ENCODE peak calls at places on chromosome 6, in six cellular contexts. S, U, X, R, V and B are unnamed samples. For H3K27me3 and H3K4me1, the result is how much of the 10 kb centered on the place peaks cover.

GRCh38 chr6:144778773-144779531 is 493.8 kb downstream of the UTRN start:
- DNase-seq in X (no peak), S (no peak), U (no peak), V (no peak), R (no peak), B (peak)

GRCh38 chr6:112310439-112311154 is 36.5 kb upstream of the RFPL4B start:
- DNase-seq in V (no peak), R (no peak), S (no peak), X (no peak), U (no peak), B (no peak)

GRCh38 chr6:56021943-56022342 is 146.6 kb upstream of the BMP5 start:
- DNase-seq in S (no peak), U (peak), V (no peak), R (no peak), X (no peak), B (no peak)

GRCh38 chr6:37242429-37243052 is 15.0 kb upstream of the TBC1D22B start:
- DNase-seq in V (peak), X (peak), U (peak), S (no peak), R (no peak), B (no peak)

GRCh38 chr6:28220164-28221133 is 4.6 kb upstream of the ZSCAN9 start:
- DNase-seq in V (no peak), X (no peak), U (no peak), S (no peak), R (no peak), B (no peak)

GRCh38 chr6:105430685-105431084 is 27.8 kb upstream of the PREP start:
- DNase-seq in U (no peak), S (no peak), V (no peak), X (no peak), R (no peak), B (no peak)

GRCh38 chr6:48032156-48032555 is 78.8 kb downstream of the PTCHD4 start:
- DNase-seq in U (no peak), S (no peak), R (no peak), X (no peak), V (no peak), B (no peak)

GRCh38 chr6:24721461-24722215 is 2.7 kb upstream of the C6orf62 start:
- DNase-seq in R (peak), U (no peak), X (no peak), V (peak), S (peak), B (peak)

GRCh38 chr6:134551245-134551960 is 233.5 kb upstream of the SGK1 start:
- DNase-seq in S (no peak), X (no peak), R (no peak), V (no peak), U (peak), B (no peak)

GRCh38 chr6:43391448-43392031 is 22.1 kb upstream of the ZNF318 start:
- DNase-seq in R (no peak), V (no peak), S (no peak), X (no peak), U (no peak), B (no peak)

GRCh38 chr6:39402239-39402751 is 79.8 kb upstream of the KCNK16 start:
- DNase-seq in X (no peak), V (no peak), R (no peak), U (no peak), S (no peak), B (no peak)

GRCh38 chr6:150001295-150001990 is 23.9 kb downstream of the RAET1L start:
- DNase-seq in V (no peak), U (no peak), X (no peak), R (no peak), S (no peak), B (no peak)

GRCh38 chr6:53342210-53342609 is 6.5 kb downstream of the ELOVL5 start:
- DNase-seq in S (no peak), X (no peak), R (no peak), U (no peak), V (no peak), B (no peak)

GRCh38 chr6:145752638-145753037 is 17.3 kb upstream of the EPM2A start:
- DNase-seq in V (no peak), R (no peak), X (no peak), U (no peak), S (no peak), B (no peak)

GRCh38 chr6:116405663-116406329 is 35.0 kb downstream of the DSE start:
- DNase-seq in S (no peak), U (peak), V (no peak), X (no peak), R (peak), B (no peak)

DNA sequence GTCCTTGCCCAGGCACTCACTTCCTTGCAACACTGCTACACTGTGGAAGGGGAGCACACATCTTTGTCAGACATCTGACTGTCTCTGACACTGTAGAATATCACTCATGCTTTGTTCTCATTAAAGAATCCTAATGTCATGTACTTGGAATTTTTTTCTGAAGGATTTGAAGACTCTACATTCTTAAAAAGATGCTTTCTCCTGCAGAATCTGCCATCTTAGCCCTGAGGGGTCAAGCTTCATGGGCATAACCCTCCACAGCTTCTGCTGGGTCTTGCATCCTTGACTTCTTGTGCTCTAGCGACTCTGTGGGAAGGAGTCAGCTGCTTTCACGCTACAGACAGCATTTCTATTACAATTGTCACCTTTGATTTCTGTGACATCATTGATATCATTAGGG is 417.2 kb downstream of the QKI start:
- DNase-seq in S (no peak), V (no peak), X (no peak), R (no peak), U (no peak), B (no peak)
- H3K27me3 ChIP-seq in S (under half), V (under half), X (under half), R (under half), U (under half), B (under half)

DNA sequence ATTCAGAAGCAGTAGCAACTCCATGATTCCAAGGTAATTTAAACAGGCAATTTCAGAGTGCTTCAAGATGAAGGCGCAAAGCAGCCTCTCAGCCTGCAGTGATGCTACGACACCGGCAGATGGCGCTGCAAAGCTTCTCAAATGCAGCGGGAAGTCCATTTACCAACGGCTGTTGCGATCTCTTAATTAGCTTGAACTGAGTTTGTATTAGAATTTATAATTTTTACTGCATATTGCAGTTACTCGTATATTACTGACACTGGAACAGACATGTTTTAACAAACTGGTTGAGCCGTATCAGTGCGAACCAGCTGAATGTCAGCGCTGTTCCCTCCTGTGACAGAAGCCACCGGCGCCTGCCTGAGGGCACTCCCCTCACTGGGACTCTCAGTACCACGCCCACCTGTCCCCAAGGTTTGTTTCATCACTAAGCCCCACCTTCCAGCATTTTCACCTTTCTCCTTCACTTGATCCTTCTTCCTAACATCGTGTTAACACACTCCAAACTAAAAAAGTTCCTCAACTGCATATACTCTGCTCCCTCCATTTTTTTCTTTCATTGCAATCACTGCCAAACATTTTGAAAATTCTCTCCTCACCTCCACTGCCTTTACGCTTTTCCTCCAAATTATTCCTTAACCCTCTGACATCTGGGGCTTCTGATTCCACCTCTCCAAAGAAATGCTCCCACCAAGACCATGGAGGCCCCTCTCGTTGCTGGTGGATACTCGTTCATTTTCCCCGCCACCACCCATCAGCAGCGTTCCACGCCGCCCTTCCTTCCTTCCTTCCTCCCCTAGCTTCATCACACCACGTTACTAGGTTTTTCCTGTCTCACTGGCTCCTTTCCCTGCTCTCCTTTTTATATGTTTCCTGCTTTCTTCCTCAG is 14.5 kb downstream of the GNL1 start:
- DNase-seq in V (peak), X (peak), S (peak), R (peak), U (peak), B (peak)
- H3K4me3 ChIP-seq in V (peak), X (no peak), S (no peak), R (peak), U (peak), B (peak)

GRCh38 chr6:85136310-85136709 is 313.6 kb upstream of the NT5E start:
- DNase-seq in U (no peak), V (no peak), S (no peak), X (no peak), R (no peak), B (no peak)
- H3K4me1 ChIP-seq in U (under half), V (under half), S (under half), X (under half), R (under half), B (under half)

GRCh38 chr6:170443151-170443662 is 109.9 kb downstream of the PSMB1 start:
- DNase-seq in R (no peak), S (no peak), U (peak), X (no peak), V (no peak), B (no peak)

GRCh38 chr6:170444056-170444505 is 109.0 kb downstream of the PSMB1 start:
- DNase-seq in S (no peak), R (no peak), V (no peak), U (peak), X (no peak), B (peak)

GRCh38 chr6:170441316-170441715 is 111.8 kb downstream of the PSMB1 start:
- DNase-seq in R (no peak), X (peak), S (no peak), V (no peak), U (no peak), B (no peak)

GRCh38 chr6:170440437-170440836 is 112.7 kb downstream of the PSMB1 start:
- DNase-seq in X (peak), U (peak), V (no peak), S (no peak), R (no peak), B (no peak)

GRCh38 chr6:170442596-170442995 is 110.5 kb downstream of the PSMB1 start:
- DNase-seq in X (no peak), U (no peak), V (no peak), S (no peak), R (no peak), B (no peak)
- H3K27me3 ChIP-seq in X (under half), U (under half), V (under half), S (under half), R (under half), B (under half)

DNA sequence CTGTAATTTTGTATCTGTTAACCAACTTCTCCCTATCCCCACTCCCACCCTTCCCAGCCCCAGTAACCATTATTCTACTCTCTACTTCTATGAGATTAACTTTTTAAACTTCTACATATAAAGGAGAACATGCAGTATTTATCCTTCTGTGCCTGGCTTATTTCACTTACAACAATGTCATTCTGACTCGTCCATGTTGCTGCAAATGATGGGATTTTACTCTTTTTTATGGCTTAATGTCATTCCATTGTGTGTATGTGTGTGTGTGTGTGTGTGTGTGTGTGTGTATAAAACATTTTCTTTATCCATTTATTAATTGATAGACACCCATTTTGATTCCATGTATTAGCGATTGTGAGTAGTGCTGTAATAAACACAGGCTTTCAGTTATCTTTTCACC is 76.1 kb downstream of the COL19A1 start:
- DNase-seq in X (no peak), V (no peak), S (no peak), U (no peak), R (no peak), B (no peak)
- H3K4me3 ChIP-seq in X (no peak), V (no peak), S (no peak), U (no peak), R (no peak), B (no peak)

GRCh38 chr6:3509326-3509725 is 52.5 kb upstream of the SLC22A23 start:
- DNase-seq in V (no peak), R (no peak), U (no peak), S (no peak), X (no peak), B (no peak)

GRCh38 chr6:3513416-3513815 is 56.6 kb upstream of the SLC22A23 start:
- DNase-seq in S (no peak), X (no peak), U (no peak), R (no peak), V (no peak), B (no peak)

GRCh38 chr6:3510178-3510577 is 53.3 kb upstream of the SLC22A23 start:
- DNase-seq in R (no peak), U (no peak), V (no peak), X (no peak), S (no peak), B (peak)

GRCh38 chr6:3512832-3513231 is 56.0 kb upstream of the SLC22A23 start:
- DNase-seq in R (no peak), S (no peak), U (no peak), X (no peak), V (no peak), B (no peak)

DNA sequence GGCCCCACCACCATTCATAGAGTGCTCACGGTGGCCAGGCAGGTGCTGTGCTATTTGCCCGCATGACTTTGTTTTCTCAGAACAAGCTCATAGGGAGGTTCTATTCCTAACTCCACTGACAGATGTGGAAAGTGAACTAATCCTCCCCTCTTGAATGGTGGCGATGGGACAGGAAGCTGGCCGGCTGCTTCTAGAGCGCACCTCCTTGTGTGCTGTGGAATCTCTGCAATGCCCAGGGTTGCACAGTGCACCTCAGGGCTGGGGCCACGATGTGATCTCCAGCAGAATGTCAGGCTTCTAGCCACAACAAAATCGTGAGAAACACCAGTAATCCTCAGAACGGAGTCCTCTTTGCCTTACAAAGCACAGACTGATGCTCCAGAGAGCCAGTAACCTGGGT is 53.8 kb upstream of the SLC22A23 start:
- DNase-seq in R (no peak), V (no peak), X (no peak), S (no peak), U (no peak), B (no peak)
- H3K4me1 ChIP-seq in R (under half), V (under half), X (under half), S (under half), U (under half), B (under half)

GRCh38 chr6:10384719-10385511 is 30.0 kb downstream of the TFAP2A start:
- DNase-seq in U (no peak), X (no peak), V (no peak), R (no peak), S (no peak), B (no peak)

GRCh38 chr6:10386756-10387654 is 27.9 kb downstream of the TFAP2A start:
- DNase-seq in U (no peak), X (no peak), S (no peak), R (no peak), V (no peak), B (no peak)

GRCh38 chr6:10385512-10386132 is 29.3 kb downstream of the TFAP2A start:
- DNase-seq in V (no peak), U (no peak), S (no peak), X (no peak), R (no peak), B (no peak)

GRCh38 chr6:10384333-10384718 is 30.5 kb downstream of the TFAP2A start:
- DNase-seq in U (no peak), S (no peak), X (no peak), V (no peak), R (no peak), B (no peak)

DNA sequence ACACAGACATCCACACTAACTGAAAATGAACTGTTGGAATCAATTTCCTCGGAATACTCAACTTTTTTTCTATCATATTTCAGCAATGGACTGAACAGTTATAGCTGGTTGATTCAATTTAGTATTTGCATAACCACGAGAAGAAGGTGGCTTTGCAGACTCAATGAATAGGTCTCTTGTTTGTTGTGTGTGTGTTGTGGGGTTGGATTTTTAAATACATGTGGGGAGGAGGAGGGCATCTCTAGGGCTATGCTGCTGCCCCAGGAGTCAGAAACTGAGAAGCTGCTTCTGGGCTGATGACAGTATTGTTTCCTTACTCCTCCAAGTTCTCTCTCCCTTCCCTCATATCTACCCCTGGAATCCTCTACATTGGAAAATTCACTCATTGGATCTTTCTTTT is 28.6 kb downstream of the TFAP2A start:
- DNase-seq in R (no peak), V (no peak), X (no peak), U (no peak), S (no peak), B (no peak)
- H3K27me3 ChIP-seq in R (half or more), V (under half), X (half or more), U (under half), S (under half), B (half or more)